ENCODE peak calls at places on chromosomes 2 and 18, in five cellular contexts. J is OCI-LY7, S is Panc1, R is HT1080, A is neural progenitor cell. K is an unnamed sample.

GRCh38 chr2:200306969-200307811 is 697 bp downstream of the SPATS2L start:
- DNase-seq in J (peak), A (peak), S (no peak), R (peak), K (peak)

GRCh38 chr2:20638014-20638413 is 12.9 kb downstream of the HS1BP3 start:
- DNase-seq in R (no peak), J (no peak), A (no peak), S (no peak), K (no peak)

GRCh38 chr2:139175510-139175909 is 395.3 kb upstream of the NXPH2 start:
- DNase-seq in R (no peak), S (no peak), A (no peak), J (no peak), K (no peak)

GRCh38 chr2:97935719-97936161 is 60.0 kb downstream of the TMEM131 start:
- DNase-seq in J (peak), S (no peak), R (peak), A (peak), K (peak)

GRCh38 chr2:39568116-39568515 is 97.6 kb upstream of the TMEM178A start:
- DNase-seq in S (no peak), J (no peak), R (no peak), A (no peak), K (no peak)

GRCh38 chr2:235968616-235969324 is 199.4 kb downstream of the GBX2 start:
- DNase-seq in R (no peak), J (no peak), A (no peak), S (no peak), K (no peak)

GRCh38 chr18:26488417-26489009 is 59.8 kb downstream of the KCTD1 start:
- DNase-seq in A (no peak), S (no peak), J (no peak), R (no peak), K (no peak)

GRCh38 chr2:68745006-68745405 is 10.4 kb downstream of the ARHGAP25 start:
- DNase-seq in R (no peak), A (no peak), J (no peak), S (no peak), K (no peak)

GRCh38 chr2:112021781-112022231 is 33.3 kb upstream of the TMEM87B start:
- DNase-seq in A (no peak), J (no peak), R (peak), S (no peak), K (no peak)

GRCh38 chr2:109211324-109211723 is 82.3 kb downstream of the SH3RF3 start:
- DNase-seq in S (no peak), R (no peak), J (no peak), A (no peak), K (peak)

GRCh38 chr18:42712065-42712464 is 403.4 kb downstream of the RIT2 start:
- DNase-seq in A (no peak), R (no peak), J (no peak), S (no peak), K (no peak)

GRCh38 chr2:233760043-233760442 is at the start of gene UGT1A1:
- DNase-seq in J (no peak), S (no peak), A (no peak), R (no peak), K (no peak)

GRCh38 chr2:232315049-232315922 is 63.3 kb upstream of the ALPP start:
- DNase-seq in J (no peak), A (no peak), R (peak), S (no peak), K (no peak)

GRCh38 chr2:69911985-69912563 is 2.8 kb upstream of the MXD1 start:
- DNase-seq in R (peak), S (no peak), J (peak), A (peak), K (no peak)

GRCh38 chr18:6578686-6579085 is 150.8 kb upstream of the ARHGAP28 start:
- DNase-seq in A (no peak), R (no peak), S (no peak), J (no peak), K (no peak)

GRCh38 chr2:230932556-230933511 is 7.8 kb upstream of the GPR55 start:
- DNase-seq in J (no peak), R (no peak), S (no peak), A (no peak), K (peak)

GRCh38 chr18:34028341-34028740 is 196.4 kb downstream of the NOL4 start:
- DNase-seq in R (peak), A (no peak), S (no peak), J (no peak), K (no peak)

GRCh38 chr2:224359569-224359968 is 42.3 kb downstream of the FAM124B start:
- DNase-seq in S (no peak), J (peak), R (no peak), A (peak), K (peak)

GRCh38 chr18:11146947-11147345 is 2.4 kb downstream of the PIEZO2 start:
- DNase-seq in S (no peak), R (no peak), A (no peak), J (no peak), K (peak)

GRCh38 chr2:42928692-42929576 is 136.6 kb upstream of the HAAO start:
- DNase-seq in S (no peak), J (peak), R (no peak), A (peak), K (peak)

GRCh38 chr2:240982821-240983281 is 15.6 kb upstream of the SNED1 start:
- DNase-seq in R (no peak), J (no peak), A (no peak), S (no peak), K (no peak)

GRCh38 chr2:21228041-21228895 is 104.5 kb downstream of the TDRD15 start:
- DNase-seq in J (peak), R (no peak), S (no peak), A (no peak), K (peak)

GRCh38 chr2:38146302-38146916 is 70.5 kb upstream of the CYP1B1 start:
- DNase-seq in A (no peak), J (no peak), S (no peak), R (peak), K (peak)

GRCh38 chr2:183244300-183244849 is 120.1 kb downstream of the NUP35 start:
- DNase-seq in S (no peak), R (no peak), J (no peak), A (peak), K (peak)

K was measured in endodermal cell.